ENCODE peak calls at places on chromosome 1, in eight cellular contexts. N is neural progenitor cell, E is hepatocyte, C is fibroblast of lung, V is GM23248, K is K562, L is GM23338, J is MM.1S. B is an unnamed sample.

GRCh38 chr1:36342426-36343185 is 19.2 kb upstream of the EVA1B start:
- DNase-seq in L (peak), C (peak), V (peak), N (peak), K (peak), E (peak), J (peak), B (peak)

GRCh38 chr1:211944733-211945500 is 90.4 kb downstream of the INTS7 start:
- DNase-seq in J (no peak), N (peak), V (no peak), E (peak), K (no peak), C (peak), L (peak), B (no peak)

GRCh38 chr1:39677645-39678044 is 5.7 kb upstream of the NT5C1A start:
- DNase-seq in E (no peak), V (no peak), C (no peak), N (no peak), K (no peak), L (no peak), J (no peak), B (no peak)

GRCh38 chr1:147585640-147586383 is 44.5 kb downstream of the BCL9 start:
- DNase-seq in C (no peak), N (no peak), L (no peak), K (no peak), E (peak), J (no peak), V (peak), B (no peak)

GRCh38 chr1:1069061-1069710 is 4.9 kb downstream of the RNF223 start:
- DNase-seq in C (peak), N (peak), E (peak), L (peak), K (peak), V (peak), J (peak), B (no peak)

GRCh38 chr1:202047977-202048376 is 37.6 kb downstream of the ELF3 start:
- DNase-seq in L (no peak), C (no peak), N (no peak), K (no peak), E (no peak), J (no peak), V (no peak), B (no peak)

GRCh38 chr1:52426391-52426790 is 22.0 kb downstream of the PRPF38A start:
- DNase-seq in L (no peak), E (peak), J (no peak), K (no peak), V (peak), N (no peak), C (peak), B (no peak)

GRCh38 chr1:89582571-89582970 is 50.3 kb upstream of the LRRC8C start:
- DNase-seq in L (no peak), V (no peak), C (no peak), K (no peak), J (no peak), E (no peak), N (no peak), B (no peak)

GRCh38 chr1:40708750-40709099 is 17.2 kb downstream of the NFYC start:
- DNase-seq in E (peak), V (peak), N (peak), C (peak), J (peak), K (peak), L (peak), B (no peak)

GRCh38 chr1:37663426-37664000 is 28.8 kb upstream of the CDCA8 start:
- DNase-seq in L (no peak), N (peak), J (no peak), V (no peak), E (no peak), C (no peak), K (no peak), B (no peak)

GRCh38 chr1:101122452-101123166 is 97.0 kb upstream of the DPH5 start:
- DNase-seq in E (no peak), K (no peak), V (no peak), C (no peak), N (no peak), J (peak), L (no peak), B (no peak)

GRCh38 chr1:3275471-3276340 is 178.8 kb upstream of the ARHGEF16 start:
- DNase-seq in L (no peak), K (no peak), J (no peak), N (no peak), C (no peak), V (peak), E (no peak), B (no peak)

GRCh38 chr1:27299385-27300252 is 22.3 kb upstream of the TMEM222 start:
- DNase-seq in L (peak), K (no peak), E (peak), C (peak), J (no peak), V (peak), N (peak), B (no peak)

GRCh38 chr1:53043271-53043670 is 18.7 kb upstream of the PODN start:
- DNase-seq in K (no peak), J (no peak), N (no peak), C (peak), E (no peak), L (peak), V (peak), B (no peak)

GRCh38 chr1:35192056-35192852 is 691 bp downstream of the SFPQ start:
- DNase-seq in J (peak), V (peak), N (peak), L (peak), C (peak), E (peak), K (peak), B (peak)

GRCh38 chr1:29878501-29878900 is 642.2 kb downstream of the PTPRU start:
- DNase-seq in C (no peak), L (no peak), E (no peak), V (no peak), K (no peak), N (no peak), J (no peak), B (no peak)

GRCh38 chr1:44628962-44629756 is 45.1 kb downstream of the TMEM53 start:
- DNase-seq in C (peak), L (no peak), E (no peak), J (no peak), K (no peak), N (no peak), V (peak), B (no peak)

GRCh38 chr1:156881101-156881500 is 12.4 kb upstream of the PEAR1 start:
- DNase-seq in C (no peak), N (no peak), E (no peak), J (no peak), L (no peak), V (no peak), K (no peak), B (no peak)
- TF ChIP-seq EZH2 in C (no peak), N (no peak), E (no peak), J (no peak), L (no peak), V (no peak), K (no peak), B (no peak)

DNA sequence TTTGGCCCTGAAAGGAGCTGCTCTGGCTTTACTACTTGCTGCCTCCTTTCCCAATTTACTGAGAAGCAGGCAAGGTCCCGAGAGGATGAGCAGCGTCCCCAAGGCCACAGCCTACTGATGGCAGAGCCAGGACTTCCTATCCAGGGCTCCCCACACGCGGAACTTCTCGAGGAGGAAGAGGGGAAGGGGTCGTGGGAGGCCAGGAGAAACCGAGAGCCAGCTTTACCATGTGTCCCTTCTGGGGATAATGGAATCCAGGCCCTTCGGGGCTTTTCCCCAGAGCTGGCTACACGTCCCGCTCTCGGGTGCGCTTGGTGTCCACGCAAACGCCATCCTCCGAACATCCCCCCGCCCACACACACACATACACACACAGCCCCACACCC is 4.3 kb upstream of the CCN1 start:
- DNase-seq in C (no peak), K (no peak), J (no peak), E (no peak), L (no peak), N (no peak), V (no peak), B (no peak)
- TF ChIP-seq EZH2 in C (no peak), K (no peak), J (no peak), E (no peak), L (no peak), N (no peak), V (no peak), B (no peak)

GRCh38 chr1:16033101-16033632 is 10.4 kb upstream of the CLCNKB start:
- DNase-seq in L (no peak), N (no peak), C (no peak), K (no peak), E (no peak), V (no peak), J (no peak), B (no peak)

GRCh38 chr1:16029288-16029687 is 7.5 kb downstream of the CLCNKA start:
- DNase-seq in V (no peak), K (no peak), C (no peak), L (no peak), J (no peak), N (no peak), E (no peak), B (no peak)

GRCh38 chr1:16028237-16029002 is 6.6 kb downstream of the CLCNKA start:
- DNase-seq in V (no peak), L (no peak), C (no peak), N (no peak), J (no peak), E (no peak), K (peak), B (no peak)

GRCh38 chr1:16031551-16031950 is 9.7 kb downstream of the CLCNKA start:
- DNase-seq in J (no peak), K (no peak), L (no peak), V (no peak), E (no peak), C (no peak), N (no peak), B (no peak)

DNA sequence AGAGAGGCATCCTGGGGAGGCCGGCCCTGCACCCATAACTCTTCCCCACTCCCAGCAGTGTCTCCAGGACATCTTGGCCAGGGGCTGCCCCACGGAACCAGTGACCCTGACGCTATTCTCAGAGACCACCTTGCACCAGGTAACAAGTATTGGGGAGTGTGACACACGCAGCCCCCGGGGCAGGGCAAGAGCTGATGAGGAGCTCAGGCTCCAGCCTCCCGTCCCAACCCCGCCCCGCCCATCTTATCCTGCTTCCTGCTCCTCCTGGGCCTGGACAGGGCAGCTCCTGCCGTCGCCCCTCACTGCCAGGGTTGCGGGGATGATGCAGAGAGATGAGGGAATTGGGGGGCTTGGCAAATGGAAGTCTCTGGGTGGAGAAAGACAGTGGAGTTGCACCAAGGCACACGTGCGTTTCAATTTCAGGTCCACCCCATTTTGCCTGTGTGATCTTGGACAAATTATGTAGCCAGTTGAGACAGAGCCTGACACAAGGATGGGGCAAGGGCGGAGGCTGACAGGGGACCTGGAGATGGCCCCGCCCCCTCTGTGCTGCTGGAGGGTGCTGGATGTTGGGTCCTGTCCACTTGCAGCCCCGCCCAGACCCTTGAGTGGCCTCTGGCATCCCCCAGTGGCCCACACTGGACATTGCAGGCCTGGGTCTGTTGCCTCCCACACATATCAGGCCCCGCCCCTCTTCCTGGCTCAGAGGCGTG is 10.7 kb downstream of the CLCNKA start:
- DNase-seq in N (peak), K (peak), C (peak), L (peak), E (peak), V (peak), J (peak), B (peak)
- TF ChIP-seq EZH2 in N (no peak), K (no peak), C (no peak), L (no peak), E (no peak), V (no peak), J (no peak), B (no peak)

GRCh38 chr1:47444578-47445465 is 7.0 kb downstream of the FOXD2 start:
- DNase-seq in L (peak), V (peak), E (no peak), K (peak), C (peak), N (peak), J (no peak), B (no peak)
- TF ChIP-seq EZH2 in L (peak), V (peak), E (peak), K (peak), C (peak), N (peak), J (no peak), B (no peak)

GRCh38 chr1:115840615-115841460 is at the start of gene NHLH2:
- DNase-seq in V (no peak), E (no peak), N (no peak), L (no peak), C (no peak), K (no peak), J (no peak), B (no peak)

GRCh38 chr1:115837386-115837761 is 3.6 kb downstream of the NHLH2 start:
- DNase-seq in L (no peak), E (no peak), V (no peak), J (no peak), N (no peak), C (no peak), K (no peak), B (no peak)

GRCh38 chr1:115839706-115840095 is 1.2 kb downstream of the NHLH2 start:
- DNase-seq in C (no peak), E (no peak), V (peak), N (no peak), K (no peak), J (no peak), L (no peak), B (no peak)

GRCh38 chr1:115838426-115838804 is 2.5 kb downstream of the NHLH2 start:
- DNase-seq in K (no peak), E (no peak), V (no peak), J (no peak), N (peak), L (peak), C (no peak), B (no peak)

DNA sequence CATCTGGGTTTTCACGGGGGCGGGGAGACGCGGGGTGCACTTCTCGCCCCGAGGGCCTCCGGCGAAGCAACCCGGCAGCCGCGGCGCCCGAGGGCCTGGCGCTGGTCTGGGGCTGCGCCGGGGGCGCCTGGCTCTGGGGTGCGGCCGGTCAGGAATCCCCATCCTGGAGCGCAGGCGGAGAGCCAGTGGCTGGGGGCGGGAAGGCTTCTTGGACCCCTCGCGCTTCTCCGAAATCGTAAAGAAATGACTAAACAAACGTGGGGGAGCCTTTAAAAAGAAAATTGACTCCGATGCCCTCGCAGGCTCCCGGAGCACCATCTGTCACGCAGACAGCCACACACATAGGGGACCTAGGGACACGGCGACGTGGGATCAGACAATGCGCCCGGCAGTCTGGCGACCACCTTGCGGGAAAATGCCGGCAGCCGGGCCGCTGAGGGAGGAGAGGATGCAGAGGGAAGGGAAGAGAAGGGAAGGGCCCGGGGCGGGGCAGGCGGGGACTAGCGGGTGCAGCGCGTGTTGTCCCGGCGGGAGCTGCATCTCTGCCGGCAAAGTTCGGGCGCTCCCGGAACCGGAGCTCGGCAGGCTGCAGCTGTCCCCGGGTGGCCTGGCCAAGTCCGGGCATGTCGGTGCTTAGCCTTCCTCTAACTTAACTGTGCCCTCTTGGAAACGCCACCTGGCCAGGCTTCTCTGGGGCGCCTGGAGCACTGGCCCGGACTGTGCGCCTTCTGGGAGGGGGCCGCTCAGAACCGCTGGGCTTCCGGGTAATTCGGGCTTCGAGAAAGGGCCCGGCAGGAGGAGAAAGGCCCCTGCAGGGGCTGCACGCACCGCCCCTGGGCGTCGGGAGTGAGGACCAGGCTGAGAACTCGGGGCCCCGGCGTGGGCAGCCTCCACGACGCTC is 1.9 kb downstream of the NHLH2 start:
- DNase-seq in J (no peak), L (peak), K (no peak), N (peak), C (no peak), E (peak), V (peak), B (no peak)
- TF ChIP-seq EZH2 in J (no peak), L (no peak), K (no peak), N (peak), C (peak), E (peak), V (peak), B (no peak)

DNA sequence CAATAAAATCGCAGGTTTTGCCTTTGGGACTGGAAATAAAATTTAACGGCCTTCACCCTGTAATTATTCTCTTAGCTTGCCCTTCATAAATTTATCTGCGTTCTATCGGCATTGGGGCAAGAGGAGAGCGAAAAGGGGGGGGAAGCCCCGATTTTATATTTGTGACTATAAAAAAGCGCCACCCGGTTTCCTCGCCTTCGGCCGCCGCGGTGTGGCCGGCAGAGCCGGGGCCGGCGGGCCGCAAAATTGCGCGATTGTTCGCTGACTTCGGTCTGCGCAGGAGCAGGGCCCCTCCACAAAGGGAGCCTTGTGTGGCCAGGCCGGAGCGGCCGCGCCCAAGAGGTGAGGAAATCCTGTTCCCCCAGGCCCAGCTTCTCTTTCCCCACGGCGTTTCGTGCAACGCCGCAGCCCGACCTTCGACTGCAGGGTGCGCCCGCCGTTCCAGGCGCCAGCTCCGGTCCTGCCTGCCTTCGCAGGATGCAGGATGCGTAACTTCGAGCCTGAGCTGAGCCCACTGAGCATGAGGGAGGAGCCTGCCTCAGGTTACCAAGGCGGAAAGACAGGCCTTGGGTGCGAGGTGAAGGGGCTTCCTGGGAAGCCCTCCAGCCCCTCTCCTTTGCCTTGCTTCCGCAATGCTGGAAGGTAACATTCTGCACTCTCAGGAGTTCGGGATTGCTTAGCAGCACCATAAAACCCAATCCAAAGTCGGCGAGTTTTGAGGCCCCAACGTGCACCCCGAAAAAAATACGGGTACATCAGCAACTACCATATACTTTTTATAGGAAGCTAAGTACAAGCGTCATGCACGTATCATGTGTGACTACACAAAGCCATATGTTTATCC is 4.9 kb upstream of the TBX15 start:
- DNase-seq in E (no peak), K (no peak), J (no peak), N (peak), L (peak), V (no peak), C (no peak), B (no peak)
- TF ChIP-seq EZH2 in E (peak), K (no peak), J (no peak), N (peak), L (peak), V (no peak), C (peak), B (no peak)

DNA sequence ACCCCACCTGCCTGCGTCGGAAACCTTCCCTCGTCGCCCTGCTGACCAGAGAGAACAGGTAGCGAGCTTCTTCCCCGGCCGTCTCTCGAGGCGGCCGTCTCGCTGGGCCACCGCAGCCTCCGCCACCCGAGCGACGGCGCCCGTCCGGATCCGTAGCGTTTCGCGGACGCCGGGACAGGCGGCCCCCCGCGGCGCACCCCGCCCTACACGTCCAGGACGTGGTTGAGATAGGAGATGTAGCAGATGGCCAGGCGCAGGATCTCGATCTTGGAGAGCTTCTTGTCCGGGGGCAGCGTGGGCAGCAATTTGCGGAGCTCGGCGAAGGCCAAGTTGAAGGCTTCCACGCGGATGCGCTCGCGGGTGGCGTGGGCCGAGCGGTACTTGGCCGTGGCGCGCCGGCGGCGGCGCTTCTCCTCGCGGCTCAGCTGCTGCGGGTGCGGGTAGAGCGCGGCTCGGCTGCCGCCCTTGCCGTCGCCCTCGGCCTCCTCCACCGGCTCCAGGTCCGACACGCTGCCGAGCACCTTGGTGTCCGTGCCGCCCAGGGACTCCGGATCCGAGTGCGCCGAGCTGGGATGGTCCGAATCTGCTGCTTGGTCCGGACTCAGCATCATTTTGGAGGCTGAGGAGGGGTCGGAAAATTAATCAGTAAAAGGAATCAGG is 3.0 kb downstream of the NHLH2 start:
- DNase-seq in C (no peak), J (no peak), V (peak), N (peak), E (peak), K (no peak), L (peak), B (no peak)
- TF ChIP-seq EZH2 in C (peak), J (no peak), V (no peak), N (peak), E (peak), K (no peak), L (no peak), B (no peak)

GRCh38 chr1:12015001-12015491 is 4.3 kb upstream of the MIIP start:
- DNase-seq in E (no peak), L (no peak), K (no peak), N (no peak), J (no peak), C (no peak), V (peak), B (no peak)
- TF ChIP-seq EZH2 in E (no peak), L (no peak), K (no peak), N (no peak), J (no peak), C (no peak), V (no peak), B (no peak)